ENCODE peak calls at places on chromosomes 13 and 19, in four cellular contexts. I, K, D and B are unnamed samples.

GRCh38 chr19:48858984-48859710 is 9.3 kb downstream of the PLEKHA4 start:
- DNase-seq in D (no peak), K (no peak), I (peak), B (peak)

GRCh38 chr19:27887946-27888345 is 1325.0 kb downstream of the UQCRFS1 start:
- DNase-seq in K (no peak), D (no peak), I (no peak), B (no peak)

GRCh38 chr19:47310819-47311218 is 1.2 kb downstream of the C5AR1 start:
- DNase-seq in I (peak), K (no peak), D (no peak), B (no peak)

GRCh38 chr19:57280913-57281425 is 684 bp downstream of the ZNF460 start:
- DNase-seq in D (no peak), K (no peak), I (peak), B (no peak)

GRCh38 chr19:46601318-46602224 is at the start of gene CALM3:
- DNase-seq in D (no peak), K (no peak), I (no peak), B (peak)

GRCh38 chr13:51682691-51683090 is 98.4 kb downstream of the WDFY2 start:
- DNase-seq in D (no peak), I (no peak), K (no peak), B (no peak)

GRCh38 chr19:40264314-40265054 is 20.7 kb downstream of the AKT2 start:
- DNase-seq in K (no peak), I (no peak), D (no peak), B (peak)

GRCh38 chr13:64397699-64398098 is 2832.4 kb downstream of the PCDH9 start:
- DNase-seq in I (no peak), K (no peak), D (peak), B (no peak)

GRCh38 chr13:106109391-106109791 is 426.1 kb downstream of the EFNB2 start:
- DNase-seq in D (no peak), K (no peak), I (no peak), B (no peak)

GRCh38 chr19:54439174-54439851 is 9.7 kb upstream of the LENG8 start:
- DNase-seq in D (peak), I (no peak), K (no peak), B (no peak)

GRCh38 chr19:40219721-40220276 is 1.6 kb upstream of the TTC9B start:
- DNase-seq in I (peak), K (no peak), D (peak), B (no peak)

GRCh38 chr13:21106089-21106488 is 44.7 kb upstream of the LATS2 start:
- DNase-seq in D (peak), K (no peak), I (no peak), B (no peak)

GRCh38 chr19:8096071-8096470 is 43.5 kb downstream of the CCL25 start:
- DNase-seq in I (no peak), D (no peak), K (no peak), B (no peak)

GRCh38 chr19:13154241-13154778 is 4.1 kb downstream of the IER2 start:
- DNase-seq in K (peak), D (peak), I (peak), B (peak)

GRCh38 chr19:5086232-5086631 is 117.3 kb downstream of the KDM4B start:
- DNase-seq in K (no peak), I (no peak), D (no peak), B (no peak)

GRCh38 chr13:89856512-89856911 is 1491.0 kb upstream of the MIR17HG start:
- DNase-seq in K (no peak), D (no peak), I (no peak), B (no peak)

GRCh38 chr13:76643596-76643995 is 242.6 kb downstream of the KCTD12 start:
- DNase-seq in D (no peak), I (no peak), K (no peak), B (no peak)

GRCh38 chr13:71786815-71787214 is 80.2 kb downstream of the DACH1 start:
- DNase-seq in K (no peak), I (no peak), D (no peak), B (no peak)

GRCh38 chr13:111265006-111265700 is 55.3 kb upstream of the TEX29 start:
- DNase-seq in D (no peak), K (no peak), I (no peak), B (no peak)

GRCh38 chr13:22703601-22704209 is 477.1 kb upstream of the SGCG start:
- DNase-seq in I (no peak), K (no peak), D (no peak), B (no peak)

GRCh38 chr19:3365447-3366103 is 808 bp upstream of the NFIC start:
- DNase-seq in K (no peak), D (peak), I (peak), B (peak)

GRCh38 chr13:25179810-25180437 is 7.8 kb upstream of the AMER2 start:
- DNase-seq in I (no peak), D (no peak), K (no peak), B (no peak)

GRCh38 chr13:105937451-105937850 is 598.0 kb downstream of the EFNB2 start:
- DNase-seq in I (no peak), K (no peak), D (no peak), B (no peak)

GRCh38 chr13:39402221-39402620 is 200.8 kb downstream of the LHFPL6 start:
- DNase-seq in D (no peak), I (no peak), K (no peak), B (no peak)

GRCh38 chr19:24033308-24033961 is 53.6 kb upstream of the ZNF254 start:
- DNase-seq in D (peak), K (peak), I (peak), B (peak)

GRCh38 chr19:4538601-4538954 is 1.3 kb downstream of the LRG1 start:
- DNase-seq in D (no peak), K (no peak), I (no peak), B (no peak)

GRCh38 chr19:35811317-35812219 is 1.1 kb downstream of the PRODH2 start:
- DNase-seq in D (no peak), I (no peak), K (no peak), B (no peak)

GRCh38 chr13:80048802-80049201 is 292.1 kb downstream of the SPRY2 start:
- DNase-seq in K (peak), D (peak), I (peak), B (peak)